ENCODE peak calls at places on chromosomes 13 and 19, in seven cellular contexts. Y, H, X, K, J, P and M are unnamed samples.
A peak's percentile ranks its signal among the peaks of the same experiment; 100 is the strongest.

GRCh38 chr13:108878732-108879131 is 249.3 kb downstream of the MYO16 start:
- DNase-seq in Y (no peak), H (no peak), J (no peak), P (no peak), X (no peak), K (no peak), M (no peak)

GRCh38 chr19:19446655-19447437 is 41.4 kb downstream of the GATAD2A start:
- DNase-seq in Y (no peak), P (no peak), K (no peak), H (no peak), X (no peak), J (no peak), M (no peak)

GRCh38 chr13:97329331-97329730 is 104.6 kb upstream of the RAP2A start:
- DNase-seq in X (no peak), P (no peak), K (peak; percentile 52), J (peak; percentile 40), H (no peak), Y (no peak), M (no peak)

GRCh38 chr13:66992183-66992582 is 238.0 kb downstream of the PCDH9 start:
- DNase-seq in K (peak; percentile 73), X (no peak), J (no peak), Y (no peak), P (no peak), H (no peak), M (no peak)

GRCh38 chr19:28966737-28967401 is 246.1 kb downstream of the UQCRFS1 start:
- DNase-seq in J (peak; percentile 75), X (no peak), P (no peak), Y (no peak), H (no peak), K (peak; percentile 25), M (no peak)

GRCh38 chr13:46893820-46894533 is 2.9 kb downstream of the HTR2A start:
- DNase-seq in H (peak; percentile 85), J (peak; percentile 54), P (peak; percentile 64), Y (peak; percentile 83), K (peak; percentile 49), X (peak; percentile 86), M (peak; percentile 83)

GRCh38 chr13:108947551-108948030 is 318.2 kb downstream of the MYO16 start:
- DNase-seq in H (no peak), K (peak; percentile 11), X (no peak), J (peak; percentile 97), P (no peak), Y (no peak), M (no peak)

GRCh38 chr19:32890326-32890725 is 20.8 kb upstream of the SLC7A9 start:
- DNase-seq in P (no peak), H (no peak), X (peak; percentile 72), Y (no peak), K (no peak), J (no peak), M (no peak)

GRCh38 chr13:40617801-40618356 is 48.6 kb downstream of the FOXO1 start:
- DNase-seq in H (no peak), P (no peak), X (no peak), Y (peak; percentile 61), J (no peak), K (no peak), M (no peak)

GRCh38 chr13:91241249-91241648 is 106.2 kb upstream of the MIR17HG start:
- DNase-seq in Y (no peak), K (no peak), H (no peak), P (no peak), X (no peak), J (no peak), M (no peak)

GRCh38 chr19:34306213-34306661 is 51.9 kb downstream of the GARRE1 start:
- DNase-seq in H (no peak), P (no peak), J (no peak), K (no peak), Y (no peak), X (no peak), M (no peak)

GRCh38 chr13:97369269-97369893 is 64.6 kb upstream of the RAP2A start:
- DNase-seq in Y (no peak), H (no peak), P (no peak), X (no peak), K (no peak), J (no peak), M (no peak)

GRCh38 chr13:94323746-94324408 is 155.6 kb downstream of the DCT start:
- DNase-seq in Y (no peak), X (no peak), K (no peak), H (no peak), P (peak; percentile 63), J (no peak), M (no peak)

GRCh38 chr19:14767466-14767971 is 10.8 kb downstream of the ADGRE2 start:
- DNase-seq in K (no peak), H (no peak), X (peak; percentile 68), J (no peak), P (no peak), Y (no peak), M (no peak)

GRCh38 chr19:30168760-30169159 is 203.4 kb upstream of the ZNF536 start:
- DNase-seq in K (no peak), H (no peak), Y (peak; percentile 7), P (no peak), X (no peak), J (no peak), M (no peak)

GRCh38 chr13:40503966-40504591 is 162.4 kb downstream of the FOXO1 start:
- DNase-seq in P (no peak), J (peak; percentile 62), K (peak; percentile 98), H (no peak), X (no peak), Y (no peak), M (no peak)

GRCh38 chr13:112756967-112757758 is 67.3 kb downstream of the ATP11A start:
- DNase-seq in Y (peak; percentile 34), K (no peak), P (no peak), H (no peak), X (no peak), J (no peak), M (no peak)

GRCh38 chr13:107275945-107276614 is 708.1 kb upstream of the ARGLU1 start:
- DNase-seq in K (peak; percentile 61), J (peak; percentile 12), H (no peak), X (no peak), P (no peak), Y (no peak), M (no peak)

GRCh38 chr13:21435710-21436151 is 23.4 kb downstream of the ZDHHC20 start:
- DNase-seq in J (peak; percentile 86), X (no peak), K (peak; percentile 84), H (no peak), Y (no peak), P (peak; percentile 56), M (no peak)

GRCh38 chr19:48506138-48506733 is 5.4 kb downstream of the LMTK3 start:
- DNase-seq in H (no peak), Y (no peak), P (peak; percentile 54), J (peak; percentile 56), X (no peak), K (peak; percentile 70), M (no peak)

GRCh38 chr13:30892966-30893365 is 13.1 kb upstream of the MEDAG start:
- DNase-seq in Y (peak; percentile 85), X (no peak), H (peak; percentile 73), J (peak; percentile 63), P (no peak), K (peak; percentile 69), M (no peak)

GRCh38 chr13:87084192-87084591 is 587.0 kb upstream of the SLITRK5 start:
- DNase-seq in X (no peak), J (no peak), P (no peak), K (no peak), H (no peak), Y (no peak), M (no peak)

GRCh38 chr19:34232566-34233481 is 21.5 kb upstream of the GARRE1 start:
- DNase-seq in Y (peak; percentile 65), K (peak; percentile 87), X (no peak), J (peak; percentile 94), P (peak; percentile 22), H (no peak), M (no peak)

GRCh38 chr13:44230736-44231135 is 142.9 kb upstream of the SERP2 start:
- DNase-seq in P (no peak), Y (no peak), X (no peak), H (no peak), K (peak; percentile 59), J (peak; percentile 42), M (no peak)

GRCh38 chr19:41696402-41697197 is 8.5 kb upstream of the CEACAM7 start:
- DNase-seq in H (no peak), P (peak; percentile 25), X (peak; percentile 76), Y (no peak), J (no peak), K (peak; percentile 3), M (peak; percentile 42)